ENCODE peak calls at places on chromosomes 3 and 15, in four cellular contexts. K, E, L and J are unnamed samples.

GRCh38 chr15:51842852-51843737 is 13.6 kb downstream of the TMOD3 start:
- DNase-seq in K (no peak), E (no peak), L (no peak), J (no peak)

GRCh38 chr3:39779511-39780230 is 29.7 kb upstream of the MYRIP start:
- DNase-seq in K (no peak), E (no peak), L (no peak), J (no peak)

GRCh38 chr3:12369029-12369428 is 80.2 kb downstream of the PPARG start:
- DNase-seq in K (no peak), E (no peak), L (no peak), J (no peak)

GRCh38 chr3:8416965-8417364 is 84.7 kb upstream of the LMCD1 start:
- DNase-seq in K (no peak), E (no peak), L (peak), J (peak)

GRCh38 chr3:170499562-170500156 is 81.0 kb downstream of the CLDN11 start:
- DNase-seq in K (peak), E (no peak), L (peak), J (no peak)

GRCh38 chr15:99431661-99432091 is 134.1 kb upstream of the MEF2A start:
- DNase-seq in K (no peak), E (peak), L (no peak), J (peak)

GRCh38 chr3:129485681-129486056 is 42.8 kb upstream of the RHO start:
- DNase-seq in K (no peak), E (peak), L (no peak), J (peak)

GRCh38 chr3:157335677-157336076 is 101.0 kb upstream of the PTX3 start:
- DNase-seq in K (peak), E (no peak), L (no peak), J (no peak)

GRCh38 chr15:25710184-25710583 is 152.9 kb downstream of the ATP10A start:
- DNase-seq in K (peak), E (peak), L (peak), J (peak)

GRCh38 chr3:44240061-44240460 is 1.6 kb upstream of the TOPAZ1 start:
- DNase-seq in K (no peak), E (no peak), L (no peak), J (no peak)

GRCh38 chr3:29293371-29293770 is 12.5 kb downstream of the RBMS3 start:
- DNase-seq in K (no peak), E (no peak), L (no peak), J (no peak)

GRCh38 chr15:80639168-80639555 is 55.9 kb upstream of the ABHD17C start:
- DNase-seq in K (no peak), E (no peak), L (no peak), J (no peak)

GRCh38 chr3:130935761-130936160 is 41.9 kb downstream of the ATP2C1 start:
- DNase-seq in K (no peak), E (no peak), L (no peak), J (no peak)

GRCh38 chr3:13278783-13279531 is 141.2 kb downstream of the NUP210 start:
- DNase-seq in K (no peak), E (peak), L (no peak), J (peak)

GRCh38 chr15:98789020-98789419 is 140.7 kb downstream of the IGF1R start:
- DNase-seq in K (no peak), E (no peak), L (no peak), J (no peak)

GRCh38 chr15:41154412-41154811 is 38.3 kb upstream of the INO80 start:
- DNase-seq in K (no peak), E (no peak), L (no peak), J (no peak)

GRCh38 chr3:53194218-53195065 is 33.4 kb downstream of the PRKCD start:
- DNase-seq in K (no peak), E (peak), L (no peak), J (no peak)

GRCh38 chr3:125134952-125135351 is 77.6 kb downstream of the SLC12A8 start:
- DNase-seq in K (no peak), E (peak), L (no peak), J (no peak)

GRCh38 chr3:131831608-131832007 is 203.2 kb downstream of the CPNE4 start:
- DNase-seq in K (no peak), E (no peak), L (no peak), J (no peak)

GRCh38 chr3:42262525-42262924 is 3.5 kb downstream of the CCK start:
- DNase-seq in K (no peak), E (no peak), L (no peak), J (no peak)

GRCh38 chr3:29226709-29227108 is 54.2 kb upstream of the RBMS3 start:
- DNase-seq in K (no peak), E (no peak), L (no peak), J (no peak)